ENCODE peak calls at places on chromosomes 4 and X, in four cellular contexts. V is GM12878, M is K562, F is HepG2. R is an unnamed sample.

GRCh38 chrX:49273181-49273727 is 3.7 kb downstream of the PPP1R3F start:
- DNase-seq in F (no peak), V (no peak), M (no peak), R (no peak)

GRCh38 chr4:68651932-68652331 is 18.5 kb downstream of the UGT2B15 start:
- DNase-seq in V (no peak), F (no peak), M (no peak), R (no peak)

GRCh38 chr4:65538571-65538970 is 131.7 kb downstream of the EPHA5 start:
- DNase-seq in V (no peak), M (no peak), F (no peak), R (peak)

GRCh38 chr4:124610214-124610613 is 102.3 kb downstream of the ANKRD50 start:
- DNase-seq in V (no peak), M (no peak), F (no peak), R (no peak)

GRCh38 chr4:41061482-41062185 is 152.7 kb downstream of the APBB2 start:
- DNase-seq in F (no peak), M (no peak), V (no peak), R (no peak)

GRCh38 chr4:183857040-183857439 is 48.1 kb upstream of the STOX2 start:
- DNase-seq in M (no peak), V (no peak), F (no peak), R (no peak)

GRCh38 chr4:134219043-134219442 is 17.5 kb upstream of the PABPC4L start:
- DNase-seq in M (no peak), V (no peak), F (no peak), R (no peak)

GRCh38 chr4:150782921-150783320 is 201.0 kb downstream of the MAB21L2 start:
- DNase-seq in M (no peak), V (no peak), F (no peak), R (no peak)

GRCh38 chr4:156593464-156593863 is 378.1 kb downstream of the PDGFC start:
- DNase-seq in V (no peak), F (no peak), M (no peak), R (no peak)

GRCh38 chrX:23901065-23901464 is 6.7 kb downstream of the APOO start:
- DNase-seq in F (peak), V (no peak), M (no peak), R (peak)

GRCh38 chr4:112083587-112084347 is 61.5 kb upstream of the FAM241A start:
- DNase-seq in F (peak), V (no peak), M (no peak), R (peak)

GRCh38 chrX:130339408-130340222 is at the start of gene SLC25A14:
- DNase-seq in M (peak), F (peak), V (peak), R (peak)

GRCh38 chrX:19647731-19648588 is 132.7 kb upstream of the MAP3K15 start:
- DNase-seq in M (no peak), V (no peak), F (no peak), R (no peak)

GRCh38 chr4:66330125-66330524 is 659.8 kb upstream of the EPHA5 start:
- DNase-seq in V (no peak), F (no peak), M (no peak), R (no peak)

GRCh38 chrX:77432998-77433397 is 14.2 kb upstream of the FGF16 start:
- DNase-seq in M (no peak), V (no peak), F (no peak), R (no peak)

GRCh38 chrX:124098089-124098488 is 136.6 kb downstream of the STAG2 start:
- DNase-seq in F (peak), V (no peak), M (peak), R (no peak)

GRCh38 chrX:138710311-138710791 is 1.2 kb downstream of the FGF13 start:
- DNase-seq in M (no peak), V (no peak), F (no peak), R (no peak)

GRCh38 chrX:31421441-31421840 is 349.6 kb upstream of the FTHL17 start:
- DNase-seq in V (no peak), M (no peak), F (no peak), R (no peak)

GRCh38 chr4:153936121-153936520 is 147.2 kb upstream of the SFRP2 start:
- DNase-seq in M (no peak), V (no peak), F (no peak), R (no peak)

GRCh38 chr4:38024203-38024504 is 64.0 kb downstream of the PTTG2 start:
- DNase-seq in F (no peak), V (no peak), M (no peak), R (no peak)

GRCh38 chr4:123790681-123791080 is 394.1 kb downstream of the SPRY1 start:
- DNase-seq in V (no peak), F (no peak), M (no peak), R (no peak)

GRCh38 chrX:3728454-3728853 is 15.0 kb upstream of the PRKX start:
- DNase-seq in F (no peak), M (no peak), V (no peak), R (no peak)

GRCh38 chrX:100635040-100635439 is 1.6 kb downstream of the TSPAN6 start:
- DNase-seq in V (no peak), F (no peak), M (no peak), R (no peak)

GRCh38 chr4:1012031-1012739 is 759 bp downstream of the FGFRL1 start:
- DNase-seq in V (no peak), F (peak), M (peak), R (no peak)

GRCh38 chrX:150429577-150429976 is 66.5 kb downstream of the MAMLD1 start:
- DNase-seq in F (no peak), V (no peak), M (no peak), R (no peak)

GRCh38 chrX:28058906-28059305 is 77.7 kb upstream of the DCAF8L1 start:
- DNase-seq in F (no peak), V (no peak), M (no peak), R (no peak)

GRCh38 chr4:7978489-7978888 is 38.8 kb upstream of the AFAP1 start:
- DNase-seq in M (no peak), V (no peak), F (no peak), R (no peak)

GRCh38 chr4:96103086-96103485 is 263.2 kb downstream of the PDHA2 start:
- DNase-seq in V (no peak), F (no peak), M (peak), R (no peak)

GRCh38 chrX:47311857-47312774 is 58.3 kb upstream of the ZNF157 start:
- DNase-seq in M (peak), F (peak), V (no peak), R (peak)

GRCh38 chr4:8323947-8324555 is 54.5 kb downstream of the HTRA3 start:
- DNase-seq in F (no peak), V (no peak), M (no peak), R (no peak)

GRCh38 chr4:28834120-28834519 is 1886.0 kb upstream of the PCDH7 start:
- DNase-seq in M (no peak), V (no peak), F (no peak), R (no peak)

GRCh38 chr4:150318971-150319370 is 240.7 kb downstream of the DCLK2 start:
- DNase-seq in F (no peak), V (no peak), M (peak), R (no peak)

GRCh38 chrX:145654486-145654885 is 163.1 kb upstream of the SLITRK2 start:
- DNase-seq in F (no peak), V (no peak), M (no peak), R (no peak)
- TF ChIP-seq RFX5 in F (no peak), V (no peak), M (no peak), R (no peak)

GRCh38 chrX:153305941-153306464 is 15.6 kb downstream of the PNMA6F start:
- DNase-seq in V (no peak), M (no peak), F (no peak), R (no peak)
- TF ChIP-seq MAX in V (no peak), M (no peak), F (no peak), R (no peak)

GRCh38 chrX:93322110-93322509 is 351.3 kb downstream of the NAP1L3 start:
- DNase-seq in V (no peak), F (no peak), M (no peak), R (no peak)

GRCh38 chrX:93319604-93320003 is 353.8 kb downstream of the NAP1L3 start:
- DNase-seq in M (no peak), F (no peak), V (no peak), R (no peak)
- TF ChIP-seq ESRRA in M (no peak), F (no peak), V (no peak), R (no peak)

DNA sequence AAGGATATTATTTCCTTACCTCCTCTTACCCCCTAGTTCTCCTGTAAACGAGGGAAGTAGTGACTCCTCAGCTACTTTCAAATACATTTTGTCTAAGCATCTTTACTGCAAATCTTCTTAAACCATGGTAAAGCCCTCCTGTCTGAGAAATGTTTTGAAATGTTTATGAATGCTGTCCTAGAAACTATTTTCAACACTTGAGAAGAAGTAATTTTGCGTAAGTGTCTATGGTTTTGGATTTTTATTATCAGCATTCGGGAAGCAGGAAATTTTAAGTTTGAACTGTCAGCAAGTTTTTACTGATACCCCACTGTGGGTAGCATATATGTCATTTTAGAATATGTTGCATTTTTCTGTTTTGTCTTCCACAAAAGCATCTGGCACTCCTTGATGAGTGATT is 302.3 kb upstream of the GIMD1 start:
- DNase-seq in F (no peak), M (no peak), V (no peak), R (no peak)
- TF ChIP-seq RFX5 in F (no peak), M (no peak), V (no peak), R (no peak)

DNA sequence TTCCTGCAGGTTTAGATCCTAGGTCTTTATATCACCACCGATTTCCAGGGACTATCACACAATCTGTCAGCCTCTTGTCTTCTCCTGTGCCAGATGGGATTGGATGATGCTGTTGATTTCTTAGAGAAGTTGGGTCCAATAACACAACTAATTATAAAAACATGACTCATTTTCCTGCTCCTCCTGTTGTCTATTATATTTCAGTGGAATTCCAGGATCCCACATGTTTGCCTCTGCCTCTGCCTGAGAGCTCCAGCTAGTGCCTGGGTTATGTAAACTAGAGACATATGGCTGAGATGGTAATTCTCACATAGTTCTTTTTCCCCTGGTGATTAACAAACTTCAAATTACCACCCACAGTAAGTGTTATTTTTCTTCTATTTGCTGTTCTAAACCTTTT is 3.2 kb upstream of the HOPX start:
- DNase-seq in M (no peak), V (no peak), F (no peak), R (no peak)
- TF ChIP-seq MAX in M (no peak), V (no peak), F (no peak), R (no peak)

GRCh38 chrX:41332988-41333743 is 796 bp upstream of the DDX3X start:
- DNase-seq in V (peak), F (peak), M (peak), R (peak)

GRCh38 chrX:41332005-41332404 is 2.0 kb upstream of the DDX3X start:
- DNase-seq in V (no peak), M (no peak), F (no peak), R (no peak)

GRCh38 chrX:41333994-41334865 is at the start of gene DDX3X:
- DNase-seq in M (peak), V (peak), F (peak), R (peak)

GRCh38 chrX:41333744-41333993 is 293 bp upstream of the DDX3X start:
- DNase-seq in M (no peak), V (peak), F (peak), R (peak)

DNA sequence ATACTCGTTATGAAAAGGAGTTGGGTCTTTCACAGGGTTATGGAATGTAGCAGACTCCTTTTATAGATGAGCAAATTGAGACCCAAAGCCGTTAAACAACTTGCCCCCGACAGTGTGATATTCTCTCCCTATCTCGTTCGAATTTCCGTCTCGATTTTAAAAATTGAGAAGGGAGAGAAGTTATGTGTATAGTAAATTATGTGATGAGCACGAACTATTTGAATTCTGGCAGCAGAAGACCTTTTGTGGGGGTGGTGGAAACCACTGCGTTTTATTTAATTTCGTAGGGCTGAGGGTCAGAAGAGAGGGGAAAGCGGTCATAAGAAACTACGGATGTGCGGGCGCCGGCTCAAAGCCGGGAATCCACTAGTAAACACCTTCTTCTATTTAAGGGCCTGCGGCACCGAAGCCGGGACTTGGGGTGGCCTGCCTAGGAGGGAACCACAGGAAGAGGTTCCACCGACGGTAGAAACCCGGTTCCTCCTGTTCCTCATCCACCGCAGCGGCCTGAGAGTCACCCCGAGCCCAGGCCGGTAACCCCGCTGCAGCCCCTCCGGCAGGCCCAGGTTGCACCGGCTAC is 1.5 kb upstream of the DDX3X start:
- DNase-seq in V (no peak), F (no peak), M (no peak), R (peak)
- TF ChIP-seq ESRRA in V (no peak), F (no peak), M (no peak), R (no peak)

DNA sequence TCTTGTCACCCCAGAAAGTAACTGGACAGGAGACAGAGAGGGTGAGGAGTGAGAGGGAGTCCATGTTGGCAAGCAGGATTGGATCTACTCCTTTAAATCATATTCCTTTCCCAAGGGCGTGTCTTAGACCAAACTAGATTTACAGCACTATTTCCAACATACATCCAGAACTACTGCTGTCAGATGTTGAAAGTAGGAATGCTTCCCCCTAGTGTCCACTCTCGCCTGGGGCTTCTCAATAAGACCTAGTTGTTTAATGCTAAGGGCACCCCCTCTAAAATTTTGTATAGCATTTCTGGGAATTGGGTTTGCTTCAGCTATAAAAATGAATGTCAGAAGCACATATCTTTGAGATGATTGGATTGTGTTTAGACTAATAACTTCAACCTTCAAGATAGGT is 13.3 kb downstream of the OFD1 start:
- DNase-seq in V (no peak), M (peak), F (peak), R (peak)
- TF ChIP-seq RFX5 in V (no peak), M (no peak), F (no peak), R (no peak)

R was measured in A549.